ENCODE peak calls at places on chromosomes 1 and 21, in five cellular contexts. Y is cardiac fibroblast, V is HL-60, F is suprapubic skin, A is astrocyte of the spinal cord. Q is an unnamed sample.

GRCh38 chr21:35508389-35508888 is 459.3 kb upstream of the RUNX1 start:
- DNase-seq in Y (peak), V (peak), A (peak), F (no peak), Q (no peak)

GRCh38 chr1:201468844-201469644 is at the start of gene PHLDA3:
- DNase-seq in F (peak), V (peak), Y (peak), A (peak), Q (peak)

GRCh38 chr1:115927971-115928370 is 48.3 kb upstream of the SLC22A15 start:
- DNase-seq in V (no peak), A (no peak), Y (no peak), F (no peak), Q (no peak)

GRCh38 chr1:54310439-54311328 is 95.5 kb downstream of the SSBP3 start:
- DNase-seq in F (no peak), V (peak), A (peak), Y (peak), Q (peak)

GRCh38 chr21:22885079-22885478 is 1886.9 kb downstream of the NCAM2 start:
- DNase-seq in F (no peak), V (no peak), A (no peak), Y (no peak), Q (no peak)

GRCh38 chr1:229557214-229557850 is 1.2 kb downstream of the ABCB10 start:
- DNase-seq in A (peak), V (peak), Y (peak), F (no peak), Q (peak)

GRCh38 chr1:156104065-156104810 is 10.3 kb upstream of the LMNA start:
- DNase-seq in A (peak), Y (peak), F (peak), V (peak), Q (peak)

GRCh38 chr1:24694380-24694843 is 50.8 kb upstream of the CLIC4 start:
- DNase-seq in V (no peak), A (no peak), F (no peak), Y (peak), Q (peak)

GRCh38 chr1:155940531-155940992 is 876 bp upstream of the RXFP4 start:
- DNase-seq in V (peak), F (no peak), A (peak), Y (peak), Q (no peak)

GRCh38 chr1:154866995-154867795 is 2.9 kb downstream of the KCNN3 start:
- DNase-seq in F (no peak), V (no peak), A (peak), Y (peak), Q (peak)

GRCh38 chr1:198472123-198472522 is 68.4 kb downstream of the ATP6V1G3 start:
- DNase-seq in V (no peak), F (no peak), A (no peak), Y (no peak), Q (no peak)

GRCh38 chr1:213829806-213830205 is 158.0 kb upstream of the PROX1 start:
- DNase-seq in Y (no peak), F (no peak), A (no peak), V (no peak), Q (no peak)

GRCh38 chr1:24584103-24584764 is 28.3 kb downstream of the NCMAP start:
- DNase-seq in V (no peak), A (no peak), F (no peak), Y (no peak), Q (no peak)

GRCh38 chr1:179310721-179311120 is 17.1 kb downstream of the SOAT1 start:
- DNase-seq in F (no peak), Y (peak), V (no peak), A (peak), Q (no peak)

GRCh38 chr21:36115138-36115710 is 19.7 kb upstream of the CBR3 start:
- DNase-seq in V (peak), A (no peak), F (no peak), Y (no peak), Q (no peak)

GRCh38 chr1:101107496-101108115 is 82.0 kb upstream of the DPH5 start:
- DNase-seq in A (no peak), Y (no peak), F (no peak), V (no peak), Q (no peak)

GRCh38 chr1:171127481-171127880 is 36.8 kb downstream of the FMO3 start:
- DNase-seq in A (peak), V (no peak), F (no peak), Y (peak), Q (no peak)

GRCh38 chr1:22875851-22876250 is 96.8 kb downstream of the LACTBL1 start:
- DNase-seq in V (no peak), A (no peak), Y (no peak), F (no peak), Q (no peak)

GRCh38 chr1:40825430-40825778 is 36.8 kb downstream of the CITED4 start:
- DNase-seq in A (no peak), F (no peak), V (peak), Y (no peak), Q (peak)

GRCh38 chr1:225872075-225872430 is 10.1 kb downstream of the TMEM63A start:
- DNase-seq in Y (no peak), F (no peak), A (no peak), V (no peak), Q (no peak)

GRCh38 chr1:169676001-169676400 is 35.4 kb downstream of the SELL start:
- DNase-seq in A (peak), Y (peak), F (no peak), V (no peak), Q (no peak)

GRCh38 chr1:6440198-6441126 is 15.9 kb downstream of the ESPN start:
- DNase-seq in Y (no peak), A (no peak), F (no peak), V (no peak), Q (peak)

GRCh38 chr1:218658899-218659298 is 313.8 kb downstream of the TGFB2 start:
- DNase-seq in F (no peak), A (peak), Y (peak), V (no peak), Q (no peak)

GRCh38 chr1:172090511-172090817 is 249.2 kb downstream of the DNM3 start:
- DNase-seq in A (no peak), F (no peak), V (no peak), Y (no peak), Q (no peak)

GRCh38 chr1:41500781-41501518 is 16.5 kb upstream of the EDN2 start:
- DNase-seq in F (no peak), A (no peak), Y (no peak), V (no peak), Q (no peak)

GRCh38 chr1:57761628-57762027 is 337.8 kb upstream of the DAB1 start:
- DNase-seq in Y (no peak), A (no peak), F (no peak), V (no peak), Q (no peak)

GRCh38 chr1:160070243-160071163 is 543 bp upstream of the KCNJ10 start:
- DNase-seq in Y (peak), V (no peak), F (no peak), A (peak), Q (peak)

GRCh38 chr1:11059990-11060948 is at the start of gene SRM:
- DNase-seq in A (peak), V (peak), F (no peak), Y (peak), Q (peak)

GRCh38 chr1:5998051-5998905 is 6.1 kb upstream of the NPHP4 start:
- DNase-seq in V (no peak), A (no peak), Y (no peak), F (peak), Q (no peak)

GRCh38 chr1:199282910-199283309 is 644.1 kb downstream of the PTPRC start:
- DNase-seq in A (peak), Y (no peak), V (peak), F (no peak), Q (no peak)

GRCh38 chr1:182330303-182330702 is 61.3 kb downstream of the GLUL start:
- DNase-seq in V (peak), A (no peak), Y (peak), F (no peak), Q (no peak)

GRCh38 chr1:183778568-183779433 is 26.1 kb upstream of the RGL1 start:
- DNase-seq in F (no peak), V (no peak), A (no peak), Y (no peak), Q (no peak)

GRCh38 chr1:245407983-245408382 is 253.2 kb downstream of the KIF26B start:
- DNase-seq in Y (no peak), A (no peak), F (no peak), V (no peak), Q (no peak)

GRCh38 chr1:88058205-88058604 is 625.9 kb upstream of the PKN2 start:
- DNase-seq in Y (no peak), V (no peak), F (no peak), A (no peak), Q (no peak)

GRCh38 chr1:39585933-39586332 is 9.3 kb upstream of the PABPC4 start:
- DNase-seq in A (no peak), F (no peak), Y (no peak), V (no peak), Q (no peak)

GRCh38 chr1:231424950-231425805 is 3.1 kb upstream of the EGLN1 start:
- DNase-seq in F (no peak), V (no peak), Y (no peak), A (no peak), Q (no peak)

GRCh38 chr1:205285391-205286101 is 36.0 kb downstream of the NUAK2 start:
- DNase-seq in V (peak), Y (no peak), F (no peak), A (peak), Q (peak)

GRCh38 chr1:205287076-205287475 is 34.5 kb downstream of the NUAK2 start:
- DNase-seq in V (no peak), A (no peak), F (no peak), Y (no peak), Q (no peak)

GRCh38 chr1:205286335-205286950 is 35.1 kb downstream of the NUAK2 start:
- DNase-seq in A (peak), Y (no peak), V (peak), F (no peak), Q (peak)

GRCh38 chr1:205283270-205284147 is 38.0 kb downstream of the NUAK2 start:
- DNase-seq in A (no peak), Y (no peak), F (no peak), V (no peak), Q (no peak)

GRCh38 chr1:205284420-205285144 is 37.0 kb downstream of the NUAK2 start:
- DNase-seq in Y (peak), V (peak), A (peak), F (peak), Q (peak)
- TF ChIP-seq CTCF in Y (peak), V (no peak), A (no peak), F (peak), Q (no peak)

GRCh38 chr21:31514598-31514997 is 144.9 kb upstream of the SOD1 start:
- DNase-seq in V (no peak), F (no peak), Y (no peak), A (peak), Q (no peak)
- TF ChIP-seq CTCF in V (no peak), F (no peak), Y (no peak), A (peak), Q (no peak)

DNA sequence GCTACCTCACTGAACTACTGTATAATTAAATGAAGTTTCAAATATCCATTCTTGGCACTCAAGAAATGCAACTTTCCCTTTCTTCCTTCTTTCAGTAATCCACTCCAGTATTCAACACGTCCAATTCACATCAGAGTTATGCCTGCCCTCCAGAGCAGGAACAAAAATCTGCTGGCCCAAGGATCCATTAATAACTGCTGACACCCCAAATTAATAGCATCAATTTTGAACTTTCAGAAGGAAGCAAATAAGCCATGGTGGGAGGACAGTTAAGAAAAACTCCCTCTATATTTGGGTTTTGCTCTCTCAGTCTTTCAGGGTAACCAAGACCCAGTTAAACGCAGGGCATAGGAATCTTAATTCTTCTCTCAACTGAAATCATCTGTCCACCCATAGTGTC is 31.9 kb upstream of the TNFSF4 start:
- DNase-seq in V (no peak), Y (no peak), A (no peak), F (no peak), Q (no peak)
- TF ChIP-seq CTCF in V (no peak), Y (no peak), A (no peak), F (no peak), Q (no peak)

GRCh38 chr1:209646558-209646957 is 5.7 kb downstream of the LAMB3 start:
- DNase-seq in A (peak), V (no peak), F (no peak), Y (peak), Q (no peak)
- TF ChIP-seq CTCF in A (peak), V (no peak), F (peak), Y (peak), Q (no peak)

GRCh38 chr1:85230305-85230977 is 29.0 kb downstream of the C1orf52 start:
- DNase-seq in Y (no peak), A (no peak), V (no peak), F (no peak), Q (no peak)
- TF ChIP-seq CTCF in Y (peak), A (peak), V (no peak), F (no peak), Q (no peak)

DNA sequence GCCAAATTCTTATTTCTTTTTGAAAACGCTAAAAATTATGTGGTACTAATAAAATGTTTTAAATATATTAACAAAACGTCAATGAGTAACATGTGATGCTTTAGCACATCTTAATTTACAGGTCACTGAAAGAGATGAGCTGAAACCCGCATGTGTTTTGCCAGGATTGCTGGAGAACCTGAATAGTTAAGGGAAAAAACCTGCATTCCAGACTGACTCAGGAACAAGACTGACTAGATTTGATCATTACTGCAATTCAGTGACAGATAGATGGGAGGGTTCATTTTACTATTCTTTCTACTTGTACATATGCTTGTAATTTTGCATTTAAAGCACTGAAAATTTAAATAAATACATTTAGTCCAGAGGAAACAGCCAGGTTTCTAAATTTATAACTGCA is 71.8 kb downstream of the APP start:
- DNase-seq in V (no peak), Y (no peak), A (peak), F (no peak), Q (no peak)
- TF ChIP-seq CTCF in V (no peak), Y (no peak), A (no peak), F (no peak), Q (no peak)

DNA sequence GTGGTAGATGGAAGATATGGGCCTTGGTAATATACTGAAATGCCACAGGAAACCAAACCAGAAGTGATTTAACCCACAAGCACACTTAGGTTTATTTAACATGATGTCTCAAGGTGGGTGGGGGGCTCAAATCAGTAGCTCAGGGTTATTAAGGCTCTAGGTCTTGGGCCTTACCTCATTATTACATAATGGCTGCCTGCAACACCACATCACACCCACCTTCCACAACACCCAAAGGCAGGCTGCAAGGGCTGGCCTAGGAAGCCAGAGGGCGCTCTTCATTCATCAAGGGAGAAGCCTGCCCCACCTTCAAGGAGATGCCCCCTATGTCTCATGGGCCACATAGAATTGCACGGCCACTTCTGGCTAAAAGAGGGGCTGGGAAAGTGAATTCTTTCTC is 6.0 kb downstream of the TFF1 start:
- DNase-seq in A (no peak), F (no peak), V (no peak), Y (no peak), Q (no peak)
- TF ChIP-seq CTCF in A (no peak), F (no peak), V (no peak), Y (no peak), Q (no peak)

GRCh38 chr21:46325073-46325912 is 1.3 kb downstream of the PCNT start:
- DNase-seq in V (peak), F (no peak), Y (peak), A (peak), Q (peak)
- TF ChIP-seq CTCF in V (no peak), F (peak), Y (peak), A (peak), Q (no peak)